ENCODE peak calls at places on chromosomes 6 and 20, in four cellular contexts. D is OCI-LY7, G is HCT116, H is hepatocyte. R is an unnamed sample.

GRCh38 chr6:40397287-40398033 is 189.7 kb downstream of the LRFN2 start:
- DNase-seq in D (no peak), H (no peak), G (no peak), R (no peak)

GRCh38 chr6:2157441-2158127 is 87.8 kb downstream of the GMDS start:
- DNase-seq in H (no peak), G (peak; percentile 48), D (no peak), R (peak; percentile 87)

GRCh38 chr20:1320902-1321653 is 7.9 kb downstream of the SDCBP2 start:
- DNase-seq in D (no peak), G (no peak), H (no peak), R (no peak)

GRCh38 chr20:5990946-5991345 is 40.5 kb downstream of the MCM8 start:
- DNase-seq in D (no peak), H (no peak), G (no peak), R (no peak)

GRCh38 chr20:5827098-5827853 is 77.1 kb downstream of the SHLD1 start:
- DNase-seq in H (no peak), G (no peak), D (no peak), R (no peak)

GRCh38 chr6:134925800-134926199 is 24.1 kb downstream of the ALDH8A1 start:
- DNase-seq in H (no peak), D (no peak), G (no peak), R (peak; percentile 60)

GRCh38 chr6:118299023-118299422 is 249.1 kb upstream of the PLN start:
- DNase-seq in H (no peak), D (no peak), G (no peak), R (no peak)

GRCh38 chr20:25270829-25271251 is 23.0 kb downstream of the PYGB start:
- DNase-seq in D (no peak), G (no peak), H (no peak), R (no peak)

GRCh38 chr6:73180718-73181619 is 44.3 kb downstream of the KHDC1L start:
- DNase-seq in H (peak; percentile 60), D (peak; percentile 81), G (peak; percentile 39), R (peak; percentile 82)

GRCh38 chr6:33091957-33092356 is 16.2 kb downstream of the HLA-DPB1 start:
- DNase-seq in G (peak; percentile 8), D (peak; percentile 70), H (no peak), R (peak; percentile 31)

GRCh38 chr6:143205170-143205879 is 144.6 kb downstream of the AIG1 start:
- DNase-seq in H (no peak), G (no peak), D (no peak), R (peak; percentile 25)

GRCh38 chr20:63472159-63472811 is at the start of gene KCNQ2:
- DNase-seq in G (peak; percentile 32), H (no peak), D (no peak), R (no peak)

GRCh38 chr20:6908673-6909072 is 141.2 kb downstream of the BMP2 start:
- DNase-seq in D (no peak), G (no peak), H (no peak), R (no peak)

GRCh38 chr20:47492284-47492683 is 9.4 kb upstream of the NCOA3 start:
- DNase-seq in D (no peak), G (no peak), H (no peak), R (no peak)

GRCh38 chr20:47493175-47493953 is 8.3 kb upstream of the NCOA3 start:
- DNase-seq in G (peak; percentile 36), D (peak; percentile 52), H (peak; percentile 82), R (peak; percentile 76)

GRCh38 chr20:47493954-47494293 is 7.8 kb upstream of the NCOA3 start:
- DNase-seq in G (no peak), D (no peak), H (peak; percentile 19), R (no peak)

GRCh38 chr20:47489448-47489872 is 12.2 kb upstream of the NCOA3 start:
- DNase-seq in D (peak; percentile 81), G (no peak), H (no peak), R (no peak)

DNA sequence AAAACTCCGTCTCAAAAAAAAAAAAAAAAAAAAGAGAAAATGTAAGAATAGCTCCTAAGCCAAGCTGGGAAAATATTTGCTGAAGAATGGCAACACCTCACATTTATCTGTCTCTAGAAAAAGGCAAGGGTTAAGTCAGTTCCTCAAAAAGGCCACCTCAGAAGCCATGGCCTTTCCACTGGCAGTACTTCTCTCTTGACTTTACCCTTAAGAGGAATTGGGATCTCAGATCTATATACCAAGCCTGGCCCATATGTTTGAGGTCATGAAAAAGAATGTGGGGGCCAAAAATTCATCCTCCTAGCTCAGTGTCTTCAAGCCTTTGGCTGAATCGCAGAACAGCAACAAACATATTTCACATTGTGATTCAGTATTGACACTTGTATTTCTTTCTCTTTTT is 10.9 kb upstream of the NCOA3 start:
- DNase-seq in G (no peak), H (no peak), D (no peak), R (no peak)
- H3K4me1 ChIP-seq in G (peaks cover 25% of the 10 kb centered on the region), H (peaks cover 15% of the 10 kb centered on the region), D (peaks cover 86% of the 10 kb centered on the region), R (peaks cover 16% of the 10 kb centered on the region)

DNA sequence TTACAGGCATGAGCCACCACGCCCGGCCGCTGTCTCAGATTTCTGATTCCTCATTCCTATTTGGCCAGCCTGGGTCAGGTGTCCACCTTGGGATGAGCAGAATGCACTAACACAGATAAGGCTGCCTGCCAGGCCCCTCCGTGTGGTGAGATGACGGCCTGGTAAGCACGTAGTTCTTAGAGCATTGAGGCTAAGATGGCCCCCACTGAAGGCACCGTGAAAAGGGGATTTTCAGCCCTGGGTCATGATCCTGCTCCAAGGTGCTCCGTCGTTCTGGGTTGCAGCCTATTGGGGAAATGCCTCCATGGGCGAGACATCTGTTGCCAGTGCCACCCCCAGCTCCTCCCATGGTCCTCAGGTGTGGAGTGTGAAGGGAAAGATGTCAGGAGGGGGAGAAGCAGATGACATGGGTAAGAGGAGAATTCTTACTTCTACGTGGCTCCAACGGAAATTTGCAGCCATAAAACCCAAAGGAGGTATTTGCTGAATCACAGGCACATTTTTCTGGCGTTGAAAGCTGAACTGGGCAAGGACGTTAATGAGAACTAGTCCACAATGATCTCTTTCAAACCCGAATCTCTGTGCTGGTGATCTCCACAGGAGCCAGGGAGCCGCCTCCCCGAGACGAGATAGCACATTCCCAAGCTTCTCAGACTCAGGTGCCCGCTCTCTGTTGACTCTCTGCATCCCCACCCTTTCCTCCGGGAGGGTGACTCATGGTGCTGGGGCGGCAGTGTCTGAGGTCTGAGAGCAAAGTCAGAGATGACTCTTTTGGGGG is 34.0 kb upstream of the BMP6 start:
- DNase-seq in D (no peak), G (peak; percentile 71), H (peak; percentile 76), R (peak; percentile 88)
- H2AFZ ChIP-seq in D (no peak overlapping the region), G (peak overlapping the region; percentile 93), H (peak overlapping the region; percentile 36), R (peak overlapping the region; percentile 62)

GRCh38 chr20:62237772-62238568 is at the start of gene OSBPL2:
- DNase-seq in G (peak; percentile 97), D (peak; percentile 98), H (peak; percentile 100), R (peak; percentile 99)
- H3K27ac ChIP-seq in G (peak within 1 kb of the TSS; percentile 46), D (peak within 1 kb of the TSS; percentile 6), H (peak within 1 kb of the TSS; percentile 91), R (peak within 1 kb of the TSS; percentile 50)

GRCh38 chr20:57437672-57438330 is 46.6 kb downstream of the RBM38 start:
- DNase-seq in D (no peak), G (no peak), H (no peak), R (no peak)

GRCh38 chr20:57439432-57439831 is 48.2 kb downstream of the RBM38 start:
- DNase-seq in D (no peak), G (no peak), H (no peak), R (peak; percentile 21)

GRCh38 chr20:57437267-57437666 is 46.1 kb downstream of the RBM38 start:
- DNase-seq in H (no peak), D (no peak), G (no peak), R (no peak)

GRCh38 chr20:57439993-57440392 is 48.8 kb downstream of the RBM38 start:
- DNase-seq in G (no peak), D (no peak), H (no peak), R (no peak)

DNA sequence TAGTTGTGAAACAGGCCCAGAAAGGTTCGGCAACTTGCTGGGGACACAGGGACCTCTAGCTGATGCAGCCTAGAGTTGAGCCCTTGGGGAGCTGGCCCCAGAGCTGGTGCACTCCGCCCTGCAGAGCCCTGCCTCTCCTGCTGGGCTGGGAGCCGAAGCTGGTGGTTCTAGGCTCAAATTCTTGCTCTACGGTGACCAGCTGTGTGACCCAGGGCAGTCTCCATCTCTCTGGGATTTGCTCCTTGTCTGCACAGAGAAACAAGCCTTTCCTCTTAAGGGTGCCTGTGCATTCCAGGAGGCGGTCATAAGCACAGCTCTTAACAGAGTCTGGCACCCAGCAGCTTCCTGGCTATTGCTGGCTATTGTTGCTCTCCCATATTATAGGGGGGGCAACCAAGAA is 47.4 kb downstream of the RBM38 start:
- DNase-seq in D (no peak), H (no peak), G (no peak), R (no peak)
- H3K4me1 ChIP-seq in D (peaks cover 36% of the 10 kb centered on the region), H (no peaks in the 10 kb centered on the region), G (peaks cover 45% of the 10 kb centered on the region), R (no peaks in the 10 kb centered on the region)

R was measured in GM23248.